ENCODE peak calls at places on chromosomes 16 and 17, in eight cellular contexts. J, S, K, N, E, X, I and O are unnamed samples.

GRCh38 chr17:80209765-80210164 is 10.4 kb downstream of the SGSH start:
- DNase-seq in J (no peak), S (no peak), K (no peak), N (no peak), E (no peak), X (no peak), I (no peak), O (no peak)

GRCh38 chr17:17754719-17755686 is 73.7 kb downstream of the RAI1 start:
- DNase-seq in J (no peak), S (no peak), K (no peak), N (no peak), E (no peak), X (no peak), I (no peak), O (no peak)

GRCh38 chr17:57604771-57605733 is 140.0 kb downstream of the CCDC182 start:
- DNase-seq in J (no peak), S (peak), K (peak), N (peak), E (peak), X (no peak), I (peak), O (peak)

GRCh38 chr17:57679356-57679755 is 65.7 kb downstream of the CCDC182 start:
- DNase-seq in J (no peak), S (no peak), K (no peak), N (no peak), E (no peak), X (no peak), I (no peak), O (no peak)

GRCh38 chr17:74234482-74234881 is 21.1 kb downstream of the TTYH2 start:
- DNase-seq in J (no peak), S (no peak), K (no peak), N (no peak), E (no peak), X (no peak), I (no peak), O (no peak)

GRCh38 chr16:66588981-66589713 is 9.9 kb downstream of the CMTM2 start:
- DNase-seq in J (peak), S (peak), K (peak), N (peak), E (peak), X (no peak), I (peak), O (no peak)

GRCh38 chr17:60169921-60170817 is 20.4 kb downstream of the CA4 start:
- DNase-seq in J (no peak), S (no peak), K (peak), N (peak), E (no peak), X (no peak), I (no peak), O (no peak)

GRCh38 chr17:7929158-7930029 is at the start of gene KCNAB3:
- DNase-seq in J (peak), S (peak), K (no peak), N (no peak), E (peak), X (no peak), I (peak), O (peak)

GRCh38 chr16:3112881-3113574 is 642 bp downstream of the ZNF205 start:
- DNase-seq in J (no peak), S (no peak), K (no peak), N (peak), E (no peak), X (no peak), I (no peak), O (no peak)

GRCh38 chr17:39921323-39921722 is 2.9 kb upstream of the GSDMB start:
- DNase-seq in J (no peak), S (peak), K (no peak), N (no peak), E (no peak), X (no peak), I (no peak), O (no peak)

GRCh38 chr17:78476973-78477372 is 98.5 kb downstream of the PGS1 start:
- DNase-seq in J (no peak), S (no peak), K (no peak), N (no peak), E (no peak), X (no peak), I (no peak), O (no peak)

GRCh38 chr16:82136956-82137818 is 32.8 kb downstream of the MPHOSPH6 start:
- DNase-seq in J (no peak), S (no peak), K (no peak), N (no peak), E (no peak), X (no peak), I (no peak), O (no peak)

GRCh38 chr17:46976626-46977270 is 2.3 kb downstream of the RPRML start:
- DNase-seq in J (no peak), S (no peak), K (no peak), N (peak), E (no peak), X (no peak), I (peak), O (peak)

GRCh38 chr16:10911267-10911666 is 31.0 kb downstream of the DEXI start:
- DNase-seq in J (no peak), S (no peak), K (no peak), N (no peak), E (no peak), X (no peak), I (no peak), O (no peak)

GRCh38 chr16:66919569-66920472 is 1.1 kb upstream of the CDH16 start:
- DNase-seq in J (no peak), S (no peak), K (no peak), N (peak), E (no peak), X (no peak), I (no peak), O (no peak)

GRCh38 chr16:67415872-67416793 is at the start of gene ZDHHC1:
- DNase-seq in J (peak), S (peak), K (no peak), N (peak), E (peak), X (no peak), I (peak), O (peak)

GRCh38 chr17:50149425-50150353 is 788 bp downstream of the PPP1R9B start:
- DNase-seq in J (no peak), S (peak), K (no peak), N (peak), E (peak), X (no peak), I (peak), O (peak)

GRCh38 chr16:20612551-20613470 is 36.6 kb upstream of the ACSM2B start:
- DNase-seq in J (no peak), S (no peak), K (no peak), N (no peak), E (no peak), X (no peak), I (no peak), O (no peak)

GRCh38 chr16:66650707-66651473 is 45.7 kb downstream of the CMTM4 start:
- DNase-seq in J (peak), S (peak), K (peak), N (peak), E (peak), X (peak), I (peak), O (peak)

GRCh38 chr17:46099865-46100264 is 93.4 kb downstream of the KANSL1 start:
- DNase-seq in J (no peak), S (no peak), K (no peak), N (no peak), E (no peak), X (no peak), I (no peak), O (no peak)

GRCh38 chr17:19723967-19724366 is 7.6 kb upstream of the SLC47A2 start:
- DNase-seq in J (no peak), S (no peak), K (no peak), N (no peak), E (no peak), X (no peak), I (no peak), O (no peak)

GRCh38 chr17:78595135-78595810 is 18.1 kb upstream of the DNAH17 start:
- DNase-seq in J (no peak), S (no peak), K (no peak), N (no peak), E (no peak), X (no peak), I (no peak), O (no peak)

GRCh38 chr17:17935321-17936271 is 36.6 kb downstream of the TOM1L2 start:
- DNase-seq in J (peak), S (no peak), K (peak), N (no peak), E (no peak), X (no peak), I (no peak), O (no peak)

GRCh38 chr17:30586818-30587595 is 109.8 kb downstream of the GOSR1 start:
- DNase-seq in J (no peak), S (peak), K (peak), N (no peak), E (no peak), X (no peak), I (no peak), O (no peak)

GRCh38 chr16:57688987-57689771 is 5.4 kb upstream of the DRC7 start:
- DNase-seq in J (no peak), S (no peak), K (no peak), N (no peak), E (no peak), X (no peak), I (no peak), O (no peak)

GRCh38 chr17:29291163-29291752 is 2.7 kb downstream of the NUFIP2 start:
- DNase-seq in J (peak), S (peak), K (no peak), N (no peak), E (peak), X (peak), I (peak), O (no peak)

GRCh38 chr17:1487939-1488825 is 4.3 kb downstream of the MYO1C start:
- DNase-seq in J (peak), S (peak), K (peak), N (no peak), E (peak), X (no peak), I (peak), O (peak)

GRCh38 chr16:48272837-48273421 is 25.6 kb upstream of the ABCC11 start:
- DNase-seq in J (no peak), S (no peak), K (no peak), N (no peak), E (no peak), X (no peak), I (no peak), O (no peak)

GRCh38 chr17:17258998-17259397 is 22.0 kb upstream of the FLCN start:
- DNase-seq in J (no peak), S (no peak), K (no peak), N (no peak), E (no peak), X (no peak), I (no peak), O (no peak)

DNA sequence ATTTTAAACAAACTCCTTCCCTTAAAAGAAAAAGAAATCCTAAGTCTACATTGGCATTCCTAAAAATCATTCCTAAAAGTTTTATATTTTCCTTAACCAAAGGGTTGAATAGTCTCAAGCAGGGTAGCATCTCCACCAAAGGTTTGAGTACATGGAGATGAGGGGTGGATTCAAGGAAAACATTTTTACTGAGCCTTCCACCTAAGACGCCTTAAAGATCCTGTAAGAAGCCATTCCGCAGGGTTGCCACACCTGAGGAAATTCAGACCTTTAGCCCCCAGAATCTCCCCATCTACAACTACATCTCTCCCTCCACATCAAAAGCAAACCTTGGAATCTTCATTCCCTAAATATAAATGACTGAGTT is 7.7 kb upstream of the AKTIP start:
- DNase-seq in J (no peak), S (no peak), K (no peak), N (no peak), E (no peak), X (no peak), I (no peak), O (no peak)
- TF ChIP-seq CTCF in J (no peak), S (no peak), K (peak), N (no peak), E (no peak), X (no peak), I (no peak), O (peak)

DNA sequence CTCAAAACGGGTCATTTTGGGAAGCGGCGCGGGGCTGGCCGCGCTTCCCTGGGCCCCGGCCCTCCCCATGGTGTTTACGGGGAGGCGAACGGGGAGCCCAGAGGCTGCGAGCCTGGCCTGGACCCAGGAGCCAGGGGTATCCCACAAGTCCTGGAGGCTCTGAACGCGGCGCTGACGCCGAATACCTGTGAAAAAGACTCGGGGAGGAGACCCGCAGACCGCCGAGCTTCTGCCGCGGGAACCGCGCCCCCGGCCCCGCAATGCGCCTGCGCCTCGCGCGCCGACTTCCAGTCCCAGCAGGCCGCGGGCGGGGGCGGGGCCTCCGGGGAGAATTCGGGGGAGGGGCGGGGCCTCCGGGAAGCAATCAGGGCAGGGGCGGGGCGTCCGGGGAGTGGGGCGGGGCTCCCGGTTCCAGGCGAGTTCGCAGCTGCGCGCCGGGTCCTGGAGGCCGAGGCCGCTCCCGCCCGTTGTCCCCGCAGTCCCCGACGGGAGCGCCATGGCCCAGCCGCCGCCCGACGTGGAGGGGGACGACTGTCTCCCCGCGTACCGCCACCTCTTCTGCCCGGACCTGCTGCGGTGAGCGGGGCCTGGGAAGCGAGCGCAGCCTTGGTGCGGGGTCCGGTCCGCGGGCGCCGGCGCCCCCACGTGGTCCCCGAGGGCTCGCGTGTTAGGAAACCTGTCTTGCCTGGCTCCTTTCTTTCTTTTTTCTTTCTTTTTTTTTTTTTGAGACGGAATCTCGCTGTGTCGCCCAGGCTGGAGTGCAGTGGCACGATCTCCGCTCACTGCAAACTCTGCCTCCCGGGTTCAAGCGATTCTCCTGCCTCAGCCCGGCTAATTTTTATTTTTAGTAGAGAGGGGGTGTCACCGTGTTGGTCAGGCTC is at the start of gene DECR2:
- DNase-seq in J (peak), S (peak), K (peak), N (peak), E (peak), X (no peak), I (peak), O (peak)
- TF ChIP-seq CTCF in J (peak), S (peak), K (no peak), N (peak), E (peak), X (peak), I (peak), O (peak)

DNA sequence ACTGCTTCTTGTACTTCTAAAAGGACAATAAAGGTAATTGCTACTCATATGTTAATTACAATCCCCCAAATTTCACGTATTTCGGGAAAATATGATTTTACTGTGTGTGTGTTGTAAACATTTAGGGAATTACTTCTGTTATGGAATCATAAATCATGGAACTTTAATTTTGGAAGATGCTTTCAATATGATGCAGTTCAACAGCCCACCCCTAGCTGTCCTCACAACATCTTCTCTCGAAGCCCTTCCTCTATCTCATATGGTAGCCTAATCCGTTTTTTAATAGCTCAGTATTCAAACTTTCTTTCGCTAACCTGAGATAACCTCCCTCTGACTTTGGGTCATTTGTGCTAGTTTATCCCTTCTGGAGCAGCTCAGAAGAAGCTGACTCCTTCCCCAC is 78.4 kb downstream of the ANKFN1 start:
- DNase-seq in J (no peak), S (no peak), K (no peak), N (no peak), E (no peak), X (no peak), I (peak), O (no peak)
- TF ChIP-seq CTCF in J (no peak), S (no peak), K (no peak), N (no peak), E (peak), X (no peak), I (peak), O (no peak)

GRCh38 chr16:54954220-54954619 is 23.6 kb downstream of the IRX5 start:
- DNase-seq in J (no peak), S (no peak), K (no peak), N (no peak), E (peak), X (no peak), I (no peak), O (no peak)

GRCh38 chr16:54962045-54962444 is 31.4 kb downstream of the IRX5 start:
- DNase-seq in J (no peak), S (no peak), K (no peak), N (no peak), E (no peak), X (no peak), I (no peak), O (no peak)

GRCh38 chr16:54952195-54952594 is 21.5 kb downstream of the IRX5 start:
- DNase-seq in J (no peak), S (no peak), K (no peak), N (no peak), E (no peak), X (no peak), I (no peak), O (no peak)

GRCh38 chr16:54955757-54956156 is 25.1 kb downstream of the IRX5 start:
- DNase-seq in J (no peak), S (no peak), K (no peak), N (no peak), E (no peak), X (no peak), I (no peak), O (no peak)

GRCh38 chr16:54957403-54957802 is 26.7 kb downstream of the IRX5 start:
- DNase-seq in J (peak), S (peak), K (no peak), N (peak), E (peak), X (peak), I (peak), O (no peak)
- TF ChIP-seq CTCF in J (peak), S (peak), K (peak), N (peak), E (peak), X (peak), I (peak), O (peak)

GRCh38 chr17:66507103-66507923 is 204.9 kb downstream of the PRKCA start:
- DNase-seq in J (peak), S (no peak), K (peak), N (no peak), E (peak), X (peak), I (no peak), O (no peak)

GRCh38 chr17:66511125-66511524 is 208.7 kb downstream of the PRKCA start:
- DNase-seq in J (no peak), S (no peak), K (no peak), N (no peak), E (no peak), X (no peak), I (no peak), O (no peak)

GRCh38 chr17:66509913-66510312 is 207.5 kb downstream of the PRKCA start:
- DNase-seq in J (no peak), S (no peak), K (no peak), N (no peak), E (no peak), X (no peak), I (no peak), O (no peak)

GRCh38 chr17:66507982-66508760 is 205.8 kb downstream of the PRKCA start:
- DNase-seq in J (peak), S (no peak), K (peak), N (no peak), E (no peak), X (no peak), I (no peak), O (no peak)

GRCh38 chr17:66508896-66509843 is 206.8 kb downstream of the PRKCA start:
- DNase-seq in J (peak), S (no peak), K (peak), N (no peak), E (no peak), X (peak), I (no peak), O (no peak)
- TF ChIP-seq CTCF in J (no peak), S (no peak), K (no peak), N (no peak), E (no peak), X (no peak), I (no peak), O (no peak)

GRCh38 chr16:69311533-69312388 is 611 bp downstream of the VPS4A start:
- DNase-seq in J (peak), S (peak), K (peak), N (peak), E (peak), X (no peak), I (peak), O (peak)
- TF ChIP-seq CTCF in J (no peak), S (no peak), K (no peak), N (peak), E (no peak), X (no peak), I (peak), O (no peak)